ENCODE peak calls at places on chromosomes 11 and 22, in eight cellular contexts. One of them, this sample, is unnamed.

GRCh38 chr22:43925433-43926348 is 2.1 kb downstream of the PNPLA3 start:
- DNase-seq in fibroblast of lung: peak
- DNase-seq in heart left ventricle: no peak
- DNase-seq in CD4-positive, alpha-beta memory T cell: no peak
- DNase-seq in HFF-Myc: no peak
- DNase-seq in HCT116: no peak
- DNase-seq in A549: no peak
- DNase-seq in IMR-90: no peak
- DNase-seq in this sample: peak

GRCh38 chr11:3178349-3178748 is 13.2 kb upstream of the OSBPL5 start:
- DNase-seq in fibroblast of lung: peak
- DNase-seq in IMR-90: no peak
- DNase-seq in HFF-Myc: no peak
- DNase-seq in CD4-positive, alpha-beta memory T cell: no peak
- DNase-seq in HCT116: no peak
- DNase-seq in heart left ventricle: no peak
- DNase-seq in A549: no peak
- DNase-seq in this sample: peak

GRCh38 chr22:37608477-37609239 is at the start of gene GGA1:
- DNase-seq in A549: peak
- DNase-seq in CD4-positive, alpha-beta memory T cell: peak
- DNase-seq in fibroblast of lung: peak
- DNase-seq in IMR-90: peak
- DNase-seq in heart left ventricle: peak
- DNase-seq in HCT116: peak
- DNase-seq in HFF-Myc: peak
- DNase-seq in this sample: peak

GRCh38 chr22:37486224-37486845 is at the start of gene MFNG:
- DNase-seq in heart left ventricle: peak
- DNase-seq in HCT116: no peak
- DNase-seq in fibroblast of lung: peak
- DNase-seq in IMR-90: peak
- DNase-seq in HFF-Myc: no peak
- DNase-seq in CD4-positive, alpha-beta memory T cell: peak
- DNase-seq in A549: peak
- DNase-seq in this sample: peak

GRCh38 chr11:73412308-73412707 is 36.1 kb downstream of the RELT start:
- DNase-seq in IMR-90: no peak
- DNase-seq in A549: no peak
- DNase-seq in heart left ventricle: no peak
- DNase-seq in HCT116: no peak
- DNase-seq in HFF-Myc: no peak
- DNase-seq in CD4-positive, alpha-beta memory T cell: no peak
- DNase-seq in fibroblast of lung: peak
- DNase-seq in this sample: no peak

GRCh38 chr11:11580831-11581492 is 40.8 kb downstream of the GALNT18 start:
- DNase-seq in fibroblast of lung: no peak
- DNase-seq in CD4-positive, alpha-beta memory T cell: no peak
- DNase-seq in A549: no peak
- DNase-seq in HCT116: no peak
- DNase-seq in IMR-90: no peak
- DNase-seq in HFF-Myc: no peak
- DNase-seq in heart left ventricle: peak
- DNase-seq in this sample: no peak

GRCh38 chr11:133742388-133742787 is 102.9 kb downstream of the SPATA19 start:
- DNase-seq in HCT116: no peak
- DNase-seq in A549: no peak
- DNase-seq in IMR-90: no peak
- DNase-seq in heart left ventricle: no peak
- DNase-seq in HFF-Myc: no peak
- DNase-seq in fibroblast of lung: no peak
- DNase-seq in CD4-positive, alpha-beta memory T cell: no peak
- DNase-seq in this sample: no peak

GRCh38 chr11:68302256-68303054 is 9.9 kb upstream of the LRP5 start:
- DNase-seq in HCT116: peak
- DNase-seq in IMR-90: peak
- DNase-seq in fibroblast of lung: peak
- DNase-seq in HFF-Myc: no peak
- DNase-seq in CD4-positive, alpha-beta memory T cell: no peak
- DNase-seq in A549: no peak
- DNase-seq in heart left ventricle: no peak
- DNase-seq in this sample: peak

GRCh38 chr11:27228232-27228631 is 134.8 kb downstream of the CCDC34 start:
- DNase-seq in CD4-positive, alpha-beta memory T cell: no peak
- DNase-seq in A549: no peak
- DNase-seq in heart left ventricle: no peak
- DNase-seq in HFF-Myc: no peak
- DNase-seq in fibroblast of lung: no peak
- DNase-seq in HCT116: no peak
- DNase-seq in IMR-90: no peak
- DNase-seq in this sample: no peak

GRCh38 chr11:72573380-72573949 is 100.8 kb downstream of the PDE2A start:
- DNase-seq in IMR-90: peak
- DNase-seq in heart left ventricle: no peak
- DNase-seq in CD4-positive, alpha-beta memory T cell: peak
- DNase-seq in A549: peak
- DNase-seq in HCT116: peak
- DNase-seq in fibroblast of lung: peak
- DNase-seq in HFF-Myc: no peak
- DNase-seq in this sample: peak

GRCh38 chr11:36300651-36301050 is 4.6 kb downstream of the PRR5L start:
- DNase-seq in CD4-positive, alpha-beta memory T cell: no peak
- DNase-seq in A549: no peak
- DNase-seq in fibroblast of lung: peak
- DNase-seq in IMR-90: peak
- DNase-seq in HFF-Myc: no peak
- DNase-seq in HCT116: no peak
- DNase-seq in heart left ventricle: peak
- DNase-seq in this sample: peak

GRCh38 chr11:6855971-6856542 is 6.8 kb upstream of the OR10A2 start:
- DNase-seq in CD4-positive, alpha-beta memory T cell: no peak
- DNase-seq in HFF-Myc: no peak
- DNase-seq in HCT116: no peak
- DNase-seq in A549: no peak
- DNase-seq in fibroblast of lung: peak
- DNase-seq in heart left ventricle: no peak
- DNase-seq in IMR-90: peak
- DNase-seq in this sample: peak

GRCh38 chr11:27315816-27316215 is 47.2 kb downstream of the CCDC34 start:
- DNase-seq in fibroblast of lung: peak
- DNase-seq in CD4-positive, alpha-beta memory T cell: no peak
- DNase-seq in HCT116: no peak
- DNase-seq in HFF-Myc: no peak
- DNase-seq in IMR-90: no peak
- DNase-seq in A549: no peak
- DNase-seq in heart left ventricle: no peak
- DNase-seq in this sample: no peak

DNA sequence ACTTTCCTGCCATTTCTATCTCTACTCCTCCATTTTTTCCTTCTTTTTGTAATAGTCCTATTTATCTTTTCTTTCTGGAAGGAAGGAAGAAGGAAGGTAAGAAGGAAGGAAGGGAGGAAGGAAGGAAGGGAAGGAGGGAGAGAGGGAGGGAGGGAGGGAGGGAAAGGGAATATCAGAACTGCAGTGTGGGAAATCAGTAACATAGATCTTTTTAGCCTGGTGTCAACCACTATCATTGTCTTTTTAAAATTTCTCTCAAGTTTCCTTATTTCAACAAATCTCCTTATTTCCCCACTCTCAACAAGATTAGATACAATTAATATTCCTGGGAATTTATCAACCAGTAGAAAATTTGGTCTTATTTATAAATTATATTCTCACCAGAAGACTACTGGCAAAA is 33.7 kb downstream of the OR52E1 start:
- DNase-seq in A549: no peak
- DNase-seq in IMR-90: no peak
- DNase-seq in HCT116: no peak
- DNase-seq in HFF-Myc: no peak
- DNase-seq in fibroblast of lung: no peak
- DNase-seq in CD4-positive, alpha-beta memory T cell: no peak
- DNase-seq in heart left ventricle: no peak
- DNase-seq in this sample: no peak
- H3K4me3 ChIP-seq in A549: no peak
- H3K4me3 ChIP-seq in IMR-90: no peak
- H3K4me3 ChIP-seq in HCT116: no peak
- H3K4me3 ChIP-seq in HFF-Myc: no peak
- H3K4me3 ChIP-seq in fibroblast of lung: no peak
- H3K4me3 ChIP-seq in CD4-positive, alpha-beta memory T cell: no peak
- H3K4me3 ChIP-seq in heart left ventricle: no peak
- H3K4me3 ChIP-seq in this sample: no peak

GRCh38 chr11:126992065-126992803 is 8.3 kb downstream of the KIRREL3 start:
- DNase-seq in A549: peak
- DNase-seq in CD4-positive, alpha-beta memory T cell: no peak
- DNase-seq in HFF-Myc: peak
- DNase-seq in fibroblast of lung: peak
- DNase-seq in IMR-90: peak
- DNase-seq in heart left ventricle: no peak
- DNase-seq in HCT116: no peak
- DNase-seq in this sample: peak

GRCh38 chr11:126991596-126991995 is 9.0 kb downstream of the KIRREL3 start:
- DNase-seq in heart left ventricle: no peak
- DNase-seq in A549: no peak
- DNase-seq in IMR-90: peak
- DNase-seq in HFF-Myc: no peak
- DNase-seq in fibroblast of lung: no peak
- DNase-seq in CD4-positive, alpha-beta memory T cell: no peak
- DNase-seq in HCT116: no peak
- DNase-seq in this sample: peak

GRCh38 chr11:126988655-126989054 is 11.9 kb downstream of the KIRREL3 start:
- DNase-seq in fibroblast of lung: no peak
- DNase-seq in HCT116: no peak
- DNase-seq in heart left ventricle: no peak
- DNase-seq in CD4-positive, alpha-beta memory T cell: no peak
- DNase-seq in IMR-90: no peak
- DNase-seq in A549: no peak
- DNase-seq in HFF-Myc: no peak
- DNase-seq in this sample: no peak

GRCh38 chr11:126990716-126991480 is 9.7 kb downstream of the KIRREL3 start:
- DNase-seq in HFF-Myc: no peak
- DNase-seq in CD4-positive, alpha-beta memory T cell: no peak
- DNase-seq in IMR-90: peak
- DNase-seq in heart left ventricle: no peak
- DNase-seq in fibroblast of lung: peak
- DNase-seq in HCT116: no peak
- DNase-seq in A549: no peak
- DNase-seq in this sample: no peak

DNA sequence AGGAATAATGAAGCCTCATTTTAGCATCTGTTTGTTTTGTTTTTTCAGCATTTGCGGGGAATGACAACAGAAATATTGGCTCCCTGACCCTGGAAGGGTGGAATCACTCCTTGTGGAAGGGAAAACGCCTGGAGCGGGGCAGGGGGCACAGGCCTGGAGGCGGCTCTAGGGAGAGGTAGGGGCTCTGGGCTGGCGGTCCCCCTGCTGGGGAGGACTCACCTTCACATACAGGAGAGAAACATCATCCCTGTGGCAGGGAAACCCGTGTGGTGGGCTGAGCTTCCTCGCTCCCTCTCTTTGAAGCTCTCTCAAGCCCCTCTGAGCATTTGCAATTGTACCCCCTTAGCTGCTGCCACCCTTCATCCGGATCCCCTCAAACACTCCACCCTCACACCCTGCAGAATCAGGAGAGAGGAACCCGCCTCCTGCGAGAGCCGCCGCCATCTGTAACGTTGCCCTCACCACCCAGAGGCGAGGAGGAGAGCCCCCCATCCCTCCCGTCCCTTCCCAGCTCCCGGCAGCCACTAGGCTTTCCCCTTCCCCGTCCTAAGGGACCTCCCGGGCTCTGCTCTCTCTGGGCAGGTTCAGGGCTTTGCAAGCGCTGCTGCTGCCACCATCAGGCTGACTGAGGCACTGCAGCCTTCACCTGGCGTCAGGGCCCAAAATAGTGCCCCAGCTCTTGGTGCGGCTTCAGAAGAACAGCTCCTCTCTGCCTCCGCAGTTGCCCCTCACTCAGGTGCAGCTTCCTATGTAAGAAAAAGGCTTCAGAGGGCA is 10.4 kb downstream of the KIRREL3 start:
- DNase-seq in HCT116: peak
- DNase-seq in IMR-90: peak
- DNase-seq in heart left ventricle: peak
- DNase-seq in CD4-positive, alpha-beta memory T cell: peak
- DNase-seq in HFF-Myc: peak
- DNase-seq in fibroblast of lung: peak
- DNase-seq in A549: peak
- DNase-seq in this sample: peak
- H3K4me3 ChIP-seq in HCT116: no peak
- H3K4me3 ChIP-seq in IMR-90: peak
- H3K4me3 ChIP-seq in heart left ventricle: no peak
- H3K4me3 ChIP-seq in CD4-positive, alpha-beta memory T cell: no peak
- H3K4me3 ChIP-seq in HFF-Myc: no peak
- H3K4me3 ChIP-seq in fibroblast of lung: no peak
- H3K4me3 ChIP-seq in A549: no peak
- H3K4me3 ChIP-seq in this sample: no peak

GRCh38 chr11:64327993-64328392 is 10.1 kb downstream of the PRDX5 start:
- DNase-seq in HCT116: no peak
- DNase-seq in A549: no peak
- DNase-seq in heart left ventricle: no peak
- DNase-seq in fibroblast of lung: no peak
- DNase-seq in CD4-positive, alpha-beta memory T cell: no peak
- DNase-seq in HFF-Myc: no peak
- DNase-seq in IMR-90: no peak
- DNase-seq in this sample: no peak

GRCh38 chr11:64334764-64335741 is 5.0 kb upstream of the CCDC88B start:
- DNase-seq in HFF-Myc: peak
- DNase-seq in IMR-90: peak
- DNase-seq in CD4-positive, alpha-beta memory T cell: no peak
- DNase-seq in heart left ventricle: no peak
- DNase-seq in HCT116: peak
- DNase-seq in fibroblast of lung: peak
- DNase-seq in A549: peak
- DNase-seq in this sample: peak

GRCh38 chr11:64333556-64333955 is 6.4 kb upstream of the CCDC88B start:
- DNase-seq in CD4-positive, alpha-beta memory T cell: no peak
- DNase-seq in HCT116: no peak
- DNase-seq in IMR-90: no peak
- DNase-seq in fibroblast of lung: no peak
- DNase-seq in A549: no peak
- DNase-seq in HFF-Myc: no peak
- DNase-seq in heart left ventricle: no peak
- DNase-seq in this sample: no peak

GRCh38 chr11:64330888-64331287 is 9.1 kb upstream of the CCDC88B start:
- DNase-seq in IMR-90: no peak
- DNase-seq in fibroblast of lung: no peak
- DNase-seq in heart left ventricle: no peak
- DNase-seq in CD4-positive, alpha-beta memory T cell: no peak
- DNase-seq in HCT116: no peak
- DNase-seq in A549: no peak
- DNase-seq in HFF-Myc: no peak
- DNase-seq in this sample: no peak

GRCh38 chr11:64331569-64332371 is 8.2 kb upstream of the CCDC88B start:
- DNase-seq in A549: peak
- DNase-seq in fibroblast of lung: peak
- DNase-seq in CD4-positive, alpha-beta memory T cell: peak
- DNase-seq in heart left ventricle: peak
- DNase-seq in IMR-90: peak
- DNase-seq in HFF-Myc: peak
- DNase-seq in HCT116: peak
- DNase-seq in this sample: peak
- H3K4me3 ChIP-seq in A549: no peak
- H3K4me3 ChIP-seq in fibroblast of lung: no peak
- H3K4me3 ChIP-seq in CD4-positive, alpha-beta memory T cell: no peak
- H3K4me3 ChIP-seq in heart left ventricle: no peak
- H3K4me3 ChIP-seq in IMR-90: no peak
- H3K4me3 ChIP-seq in HFF-Myc: no peak
- H3K4me3 ChIP-seq in HCT116: peak
- H3K4me3 ChIP-seq in this sample: no peak

GRCh38 chr11:32434116-32434386 is 1.3 kb downstream of the WT1 start:
- DNase-seq in CD4-positive, alpha-beta memory T cell: no peak
- DNase-seq in heart left ventricle: no peak
- DNase-seq in A549: no peak
- DNase-seq in HCT116: no peak
- DNase-seq in IMR-90: no peak
- DNase-seq in HFF-Myc: no peak
- DNase-seq in fibroblast of lung: no peak
- DNase-seq in this sample: no peak
- H3K4me3 ChIP-seq in CD4-positive, alpha-beta memory T cell: no peak
- H3K4me3 ChIP-seq in heart left ventricle: peak
- H3K4me3 ChIP-seq in A549: peak
- H3K4me3 ChIP-seq in HCT116: no peak
- H3K4me3 ChIP-seq in IMR-90: no peak
- H3K4me3 ChIP-seq in HFF-Myc: no peak
- H3K4me3 ChIP-seq in fibroblast of lung: no peak
- H3K4me3 ChIP-seq in this sample: peak

This sample was measured in fibroblast of villous mesenchyme.